ENCODE peak calls at places on chromosomes 13 and 19, in eight cellular contexts. One of them, this sample, is unnamed.

GRCh38 chr13:63944896-63945295 is 2529.2 kb upstream of the PCDH20 start:
- DNase-seq in Caco-2: no peak
- DNase-seq in Peyer's patch: no peak
- DNase-seq in OCI-LY7: no peak
- DNase-seq in brain microvascular endothelial cell: no peak
- DNase-seq in AG04450: no peak
- DNase-seq in psoas muscle: no peak
- DNase-seq in dorsolateral prefrontal cortex: no peak
- DNase-seq in this sample: no peak

GRCh38 chr13:97122381-97122996 is 99.6 kb upstream of the MBNL2 start:
- DNase-seq in dorsolateral prefrontal cortex: no peak
- DNase-seq in AG04450: no peak
- DNase-seq in OCI-LY7: no peak
- DNase-seq in psoas muscle: no peak
- DNase-seq in brain microvascular endothelial cell: peak
- DNase-seq in Caco-2: no peak
- DNase-seq in Peyer's patch: no peak
- DNase-seq in this sample: no peak

GRCh38 chr19:48591021-48591420 is 15.5 kb upstream of the SPACA4 start:
- DNase-seq in psoas muscle: no peak
- DNase-seq in Peyer's patch: no peak
- DNase-seq in brain microvascular endothelial cell: no peak
- DNase-seq in Caco-2: no peak
- DNase-seq in dorsolateral prefrontal cortex: no peak
- DNase-seq in AG04450: no peak
- DNase-seq in OCI-LY7: no peak
- DNase-seq in this sample: no peak

GRCh38 chr13:87810920-87811344 is 139.8 kb downstream of the SLITRK5 start:
- DNase-seq in psoas muscle: no peak
- DNase-seq in brain microvascular endothelial cell: no peak
- DNase-seq in AG04450: no peak
- DNase-seq in OCI-LY7: no peak
- DNase-seq in Peyer's patch: no peak
- DNase-seq in Caco-2: no peak
- DNase-seq in dorsolateral prefrontal cortex: no peak
- DNase-seq in this sample: no peak

GRCh38 chr13:95834134-95834765 is 157.3 kb downstream of the DNAJC3 start:
- DNase-seq in brain microvascular endothelial cell: peak
- DNase-seq in Caco-2: peak
- DNase-seq in dorsolateral prefrontal cortex: peak
- DNase-seq in AG04450: peak
- DNase-seq in psoas muscle: peak
- DNase-seq in OCI-LY7: peak
- DNase-seq in Peyer's patch: peak
- DNase-seq in this sample: peak

GRCh38 chr19:53333071-53333465 is 481 bp upstream of the ZNF845 start:
- DNase-seq in OCI-LY7: peak
- DNase-seq in Caco-2: peak
- DNase-seq in AG04450: peak
- DNase-seq in Peyer's patch: peak
- DNase-seq in psoas muscle: peak
- DNase-seq in brain microvascular endothelial cell: peak
- DNase-seq in dorsolateral prefrontal cortex: peak
- DNase-seq in this sample: no peak

GRCh38 chr19:4064073-4064550 is 2.6 kb downstream of the ZBTB7A start:
- DNase-seq in AG04450: no peak
- DNase-seq in psoas muscle: peak
- DNase-seq in brain microvascular endothelial cell: peak
- DNase-seq in OCI-LY7: no peak
- DNase-seq in Peyer's patch: no peak
- DNase-seq in dorsolateral prefrontal cortex: no peak
- DNase-seq in Caco-2: no peak
- DNase-seq in this sample: no peak

GRCh38 chr19:799076-799881 is 2.0 kb downstream of the PTBP1 start:
- DNase-seq in psoas muscle: peak
- DNase-seq in dorsolateral prefrontal cortex: no peak
- DNase-seq in OCI-LY7: peak
- DNase-seq in Peyer's patch: no peak
- DNase-seq in AG04450: no peak
- DNase-seq in brain microvascular endothelial cell: no peak
- DNase-seq in Caco-2: no peak
- DNase-seq in this sample: no peak

GRCh38 chr19:344625-345319 is at the start of gene MIER2:
- DNase-seq in dorsolateral prefrontal cortex: peak
- DNase-seq in AG04450: peak
- DNase-seq in OCI-LY7: peak
- DNase-seq in Peyer's patch: peak
- DNase-seq in psoas muscle: peak
- DNase-seq in brain microvascular endothelial cell: peak
- DNase-seq in Caco-2: peak
- DNase-seq in this sample: no peak

GRCh38 chr19:15236886-15237285 is 4.6 kb upstream of the EPHX3 start:
- DNase-seq in dorsolateral prefrontal cortex: no peak
- DNase-seq in psoas muscle: no peak
- DNase-seq in Peyer's patch: no peak
- DNase-seq in brain microvascular endothelial cell: no peak
- DNase-seq in AG04450: no peak
- DNase-seq in OCI-LY7: no peak
- DNase-seq in Caco-2: no peak
- DNase-seq in this sample: no peak

GRCh38 chr19:54473071-54473941 is at the start of gene CDC42EP5:
- DNase-seq in Peyer's patch: peak
- DNase-seq in AG04450: peak
- DNase-seq in psoas muscle: peak
- DNase-seq in brain microvascular endothelial cell: peak
- DNase-seq in OCI-LY7: no peak
- DNase-seq in dorsolateral prefrontal cortex: no peak
- DNase-seq in Caco-2: peak
- DNase-seq in this sample: peak

GRCh38 chr19:2271516-2272103 is 10.4 kb downstream of the PEAK3 start:
- DNase-seq in Caco-2: no peak
- DNase-seq in OCI-LY7: no peak
- DNase-seq in AG04450: no peak
- DNase-seq in Peyer's patch: no peak
- DNase-seq in dorsolateral prefrontal cortex: no peak
- DNase-seq in brain microvascular endothelial cell: peak
- DNase-seq in psoas muscle: peak
- DNase-seq in this sample: no peak

GRCh38 chr13:110396913-110397379 is 89.9 kb downstream of the COL4A2 start:
- DNase-seq in Caco-2: no peak
- DNase-seq in dorsolateral prefrontal cortex: no peak
- DNase-seq in AG04450: peak
- DNase-seq in Peyer's patch: peak
- DNase-seq in brain microvascular endothelial cell: peak
- DNase-seq in psoas muscle: peak
- DNase-seq in OCI-LY7: no peak
- DNase-seq in this sample: peak

GRCh38 chr19:44576843-44577565 is 36.4 kb upstream of the IGSF23 start:
- DNase-seq in psoas muscle: no peak
- DNase-seq in dorsolateral prefrontal cortex: no peak
- DNase-seq in Caco-2: peak
- DNase-seq in OCI-LY7: peak
- DNase-seq in brain microvascular endothelial cell: peak
- DNase-seq in AG04450: no peak
- DNase-seq in Peyer's patch: peak
- DNase-seq in this sample: no peak

GRCh38 chr19:36837902-36838783 is at the start of gene ZNF790:
- DNase-seq in Caco-2: peak
- DNase-seq in brain microvascular endothelial cell: peak
- DNase-seq in AG04450: peak
- DNase-seq in dorsolateral prefrontal cortex: peak
- DNase-seq in psoas muscle: peak
- DNase-seq in Peyer's patch: peak
- DNase-seq in OCI-LY7: no peak
- DNase-seq in this sample: peak

GRCh38 chr13:98171806-98172569 is 5.1 kb downstream of the RNF113B start:
- DNase-seq in Caco-2: no peak
- DNase-seq in psoas muscle: peak
- DNase-seq in OCI-LY7: no peak
- DNase-seq in brain microvascular endothelial cell: peak
- DNase-seq in AG04450: no peak
- DNase-seq in dorsolateral prefrontal cortex: peak
- DNase-seq in Peyer's patch: no peak
- DNase-seq in this sample: no peak

GRCh38 chr19:8069116-8069973 is 16.8 kb downstream of the CCL25 start:
- DNase-seq in AG04450: no peak
- DNase-seq in dorsolateral prefrontal cortex: no peak
- DNase-seq in Caco-2: no peak
- DNase-seq in psoas muscle: no peak
- DNase-seq in OCI-LY7: peak
- DNase-seq in Peyer's patch: peak
- DNase-seq in brain microvascular endothelial cell: no peak
- DNase-seq in this sample: no peak

GRCh38 chr19:48539503-48540096 is 12.4 kb upstream of the SULT2B1 start:
- DNase-seq in OCI-LY7: no peak
- DNase-seq in psoas muscle: no peak
- DNase-seq in AG04450: no peak
- DNase-seq in Peyer's patch: peak
- DNase-seq in dorsolateral prefrontal cortex: peak
- DNase-seq in Caco-2: no peak
- DNase-seq in brain microvascular endothelial cell: peak
- DNase-seq in this sample: no peak

GRCh38 chr13:59360916-59361315 is 802.8 kb downstream of the DIAPH3 start:
- DNase-seq in OCI-LY7: no peak
- DNase-seq in psoas muscle: no peak
- DNase-seq in brain microvascular endothelial cell: no peak
- DNase-seq in dorsolateral prefrontal cortex: no peak
- DNase-seq in Caco-2: no peak
- DNase-seq in AG04450: no peak
- DNase-seq in Peyer's patch: no peak
- DNase-seq in this sample: no peak

GRCh38 chr19:2824129-2824528 is 4.5 kb downstream of the ZNF554 start:
- DNase-seq in brain microvascular endothelial cell: no peak
- DNase-seq in OCI-LY7: no peak
- DNase-seq in Peyer's patch: no peak
- DNase-seq in AG04450: no peak
- DNase-seq in psoas muscle: no peak
- DNase-seq in dorsolateral prefrontal cortex: no peak
- DNase-seq in Caco-2: no peak
- DNase-seq in this sample: no peak

GRCh38 chr13:112943309-112944125 is 25.5 kb upstream of the MCF2L start:
- DNase-seq in OCI-LY7: no peak
- DNase-seq in dorsolateral prefrontal cortex: peak
- DNase-seq in psoas muscle: peak
- DNase-seq in brain microvascular endothelial cell: no peak
- DNase-seq in AG04450: no peak
- DNase-seq in Peyer's patch: peak
- DNase-seq in Caco-2: peak
- DNase-seq in this sample: no peak

DNA sequence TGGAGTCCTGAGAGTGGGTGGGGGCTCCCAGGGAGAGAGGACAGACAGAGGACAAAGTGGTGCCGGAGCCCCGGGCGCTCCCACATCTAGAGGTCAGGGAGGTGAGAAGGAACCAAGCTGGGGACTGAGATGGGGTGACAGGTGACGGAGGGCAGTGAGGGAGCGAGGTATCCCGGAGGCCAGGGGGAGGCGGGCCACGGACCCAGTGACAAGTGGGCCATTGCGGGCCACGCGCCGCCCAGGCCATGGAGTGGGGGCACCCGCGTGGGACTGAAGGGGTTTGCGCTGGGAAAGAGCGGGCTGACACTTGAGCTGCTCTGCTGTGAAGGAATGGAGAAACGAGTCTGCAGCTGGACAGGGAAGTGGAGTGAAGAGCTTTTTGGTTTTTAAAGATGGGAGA is 2.6 kb downstream of the ZNF628 start:
- DNase-seq in AG04450: no peak
- DNase-seq in dorsolateral prefrontal cortex: no peak
- DNase-seq in Peyer's patch: no peak
- DNase-seq in psoas muscle: no peak
- DNase-seq in OCI-LY7: no peak
- DNase-seq in brain microvascular endothelial cell: no peak
- DNase-seq in Caco-2: no peak
- DNase-seq in this sample: no peak
- TF ChIP-seq CTCF in AG04450: no peak
- TF ChIP-seq CTCF in dorsolateral prefrontal cortex: no peak
- TF ChIP-seq CTCF in Peyer's patch: no peak
- TF ChIP-seq CTCF in psoas muscle: no peak
- TF ChIP-seq CTCF in OCI-LY7: no peak
- TF ChIP-seq CTCF in brain microvascular endothelial cell: no peak
- TF ChIP-seq CTCF in Caco-2: no peak
- TF ChIP-seq CTCF in this sample: no peak

GRCh38 chr19:27774337-27774736 is 1438.6 kb downstream of the UQCRFS1 start:
- DNase-seq in OCI-LY7: peak
- DNase-seq in dorsolateral prefrontal cortex: no peak
- DNase-seq in brain microvascular endothelial cell: no peak
- DNase-seq in psoas muscle: no peak
- DNase-seq in Peyer's patch: no peak
- DNase-seq in AG04450: no peak
- DNase-seq in Caco-2: no peak
- DNase-seq in this sample: no peak
- TF ChIP-seq CTCF in OCI-LY7: no peak
- TF ChIP-seq CTCF in dorsolateral prefrontal cortex: no peak
- TF ChIP-seq CTCF in brain microvascular endothelial cell: peak
- TF ChIP-seq CTCF in psoas muscle: no peak
- TF ChIP-seq CTCF in Peyer's patch: no peak
- TF ChIP-seq CTCF in AG04450: peak
- TF ChIP-seq CTCF in Caco-2: peak
- TF ChIP-seq CTCF in this sample: peak

GRCh38 chr13:37138169-37138568 is 32.7 kb upstream of the CSNK1A1L start:
- DNase-seq in psoas muscle: no peak
- DNase-seq in Caco-2: no peak
- DNase-seq in AG04450: no peak
- DNase-seq in OCI-LY7: no peak
- DNase-seq in brain microvascular endothelial cell: peak
- DNase-seq in Peyer's patch: no peak
- DNase-seq in dorsolateral prefrontal cortex: no peak
- DNase-seq in this sample: no peak

GRCh38 chr13:37138917-37139316 is 33.5 kb upstream of the CSNK1A1L start:
- DNase-seq in dorsolateral prefrontal cortex: no peak
- DNase-seq in Peyer's patch: no peak
- DNase-seq in brain microvascular endothelial cell: no peak
- DNase-seq in psoas muscle: no peak
- DNase-seq in OCI-LY7: no peak
- DNase-seq in AG04450: no peak
- DNase-seq in Caco-2: no peak
- DNase-seq in this sample: no peak

GRCh38 chr13:37139356-37139755 is 33.9 kb upstream of the CSNK1A1L start:
- DNase-seq in dorsolateral prefrontal cortex: no peak
- DNase-seq in OCI-LY7: no peak
- DNase-seq in brain microvascular endothelial cell: no peak
- DNase-seq in Peyer's patch: no peak
- DNase-seq in psoas muscle: no peak
- DNase-seq in Caco-2: no peak
- DNase-seq in AG04450: no peak
- DNase-seq in this sample: no peak

GRCh38 chr13:37143901-37144300 is 38.4 kb upstream of the CSNK1A1L start:
- DNase-seq in OCI-LY7: no peak
- DNase-seq in brain microvascular endothelial cell: peak
- DNase-seq in dorsolateral prefrontal cortex: no peak
- DNase-seq in Caco-2: no peak
- DNase-seq in psoas muscle: no peak
- DNase-seq in Peyer's patch: no peak
- DNase-seq in AG04450: no peak
- DNase-seq in this sample: no peak

GRCh38 chr13:37141011-37141410 is 35.5 kb upstream of the CSNK1A1L start:
- DNase-seq in dorsolateral prefrontal cortex: no peak
- DNase-seq in brain microvascular endothelial cell: no peak
- DNase-seq in OCI-LY7: no peak
- DNase-seq in psoas muscle: no peak
- DNase-seq in AG04450: no peak
- DNase-seq in Caco-2: no peak
- DNase-seq in Peyer's patch: no peak
- DNase-seq in this sample: no peak
- TF ChIP-seq CTCF in dorsolateral prefrontal cortex: no peak
- TF ChIP-seq CTCF in brain microvascular endothelial cell: no peak
- TF ChIP-seq CTCF in OCI-LY7: no peak
- TF ChIP-seq CTCF in psoas muscle: no peak
- TF ChIP-seq CTCF in AG04450: no peak
- TF ChIP-seq CTCF in Caco-2: no peak
- TF ChIP-seq CTCF in Peyer's patch: no peak
- TF ChIP-seq CTCF in this sample: no peak

GRCh38 chr19:49817964-49818690 is at the start of gene MED25:
- DNase-seq in dorsolateral prefrontal cortex: peak
- DNase-seq in OCI-LY7: peak
- DNase-seq in AG04450: peak
- DNase-seq in Caco-2: peak
- DNase-seq in brain microvascular endothelial cell: peak
- DNase-seq in psoas muscle: peak
- DNase-seq in Peyer's patch: peak
- DNase-seq in this sample: no peak
- TF ChIP-seq CTCF in dorsolateral prefrontal cortex: no peak
- TF ChIP-seq CTCF in OCI-LY7: no peak
- TF ChIP-seq CTCF in AG04450: peak
- TF ChIP-seq CTCF in Caco-2: peak
- TF ChIP-seq CTCF in brain microvascular endothelial cell: no peak
- TF ChIP-seq CTCF in psoas muscle: peak
- TF ChIP-seq CTCF in Peyer's patch: no peak
- TF ChIP-seq CTCF in this sample: peak

This sample was measured in AG04449.